ENCODE peak calls at places on chromosomes 11 and 22, in five cellular contexts. One of them, this sample, is unnamed.

GRCh38 chr22:30564045-30564765 is 10.3 kb downstream of the GAL3ST1 start:
- DNase-seq in heart left ventricle: no peak
- DNase-seq in NCI-H1436: no peak
- DNase-seq in stimulated activated CD8-positive, alpha-beta memory T cell treated with anti-CD3 and anti-CD28 coated beads, Interleukin-15, amount 100 ng/mL, for 1 hour: no peak
- DNase-seq in CD8-positive, alpha-beta memory T cell: no peak
- DNase-seq in this sample: no peak

GRCh38 chr22:30689622-30690021 is 5.1 kb upstream of the OSBP2 start:
- DNase-seq in stimulated activated CD8-positive, alpha-beta memory T cell treated with anti-CD3 and anti-CD28 coated beads, Interleukin-15, amount 100 ng/mL, for 1 hour: no peak
- DNase-seq in NCI-H1436: no peak
- DNase-seq in heart left ventricle: no peak
- DNase-seq in CD8-positive, alpha-beta memory T cell: no peak
- DNase-seq in this sample: no peak

GRCh38 chr11:70603756-70604211 is 205.5 kb downstream of the CTTN start:
- DNase-seq in stimulated activated CD8-positive, alpha-beta memory T cell treated with anti-CD3 and anti-CD28 coated beads, Interleukin-15, amount 100 ng/mL, for 1 hour: no peak
- DNase-seq in heart left ventricle: peak
- DNase-seq in CD8-positive, alpha-beta memory T cell: no peak
- DNase-seq in NCI-H1436: no peak
- DNase-seq in this sample: no peak

GRCh38 chr22:25750569-25751173 is 8.7 kb downstream of the MYO18B start:
- DNase-seq in stimulated activated CD8-positive, alpha-beta memory T cell treated with anti-CD3 and anti-CD28 coated beads, Interleukin-15, amount 100 ng/mL, for 1 hour: no peak
- DNase-seq in CD8-positive, alpha-beta memory T cell: no peak
- DNase-seq in NCI-H1436: no peak
- DNase-seq in heart left ventricle: no peak
- DNase-seq in this sample: no peak

GRCh38 chr22:46937185-46937584 is 174.7 kb downstream of the TBC1D22A start:
- DNase-seq in CD8-positive, alpha-beta memory T cell: no peak
- DNase-seq in NCI-H1436: no peak
- DNase-seq in heart left ventricle: no peak
- DNase-seq in stimulated activated CD8-positive, alpha-beta memory T cell treated with anti-CD3 and anti-CD28 coated beads, Interleukin-15, amount 100 ng/mL, for 1 hour: no peak
- DNase-seq in this sample: no peak

GRCh38 chr11:5891216-5891800 is 1.7 kb upstream of the OR52E5 start:
- DNase-seq in stimulated activated CD8-positive, alpha-beta memory T cell treated with anti-CD3 and anti-CD28 coated beads, Interleukin-15, amount 100 ng/mL, for 1 hour: no peak
- DNase-seq in NCI-H1436: no peak
- DNase-seq in CD8-positive, alpha-beta memory T cell: no peak
- DNase-seq in heart left ventricle: no peak
- DNase-seq in this sample: no peak

GRCh38 chr11:44805596-44805995 is 78.8 kb downstream of the TSPAN18 start:
- DNase-seq in NCI-H1436: no peak
- DNase-seq in heart left ventricle: no peak
- DNase-seq in stimulated activated CD8-positive, alpha-beta memory T cell treated with anti-CD3 and anti-CD28 coated beads, Interleukin-15, amount 100 ng/mL, for 1 hour: no peak
- DNase-seq in CD8-positive, alpha-beta memory T cell: no peak
- DNase-seq in this sample: no peak

GRCh38 chr11:100625041-100625440 is 62.0 kb upstream of the ARHGAP42 start:
- DNase-seq in heart left ventricle: no peak
- DNase-seq in CD8-positive, alpha-beta memory T cell: no peak
- DNase-seq in NCI-H1436: no peak
- DNase-seq in stimulated activated CD8-positive, alpha-beta memory T cell treated with anti-CD3 and anti-CD28 coated beads, Interleukin-15, amount 100 ng/mL, for 1 hour: no peak
- DNase-seq in this sample: no peak

GRCh38 chr11:33670250-33671011 is 30.2 kb downstream of the C11orf91 start:
- DNase-seq in stimulated activated CD8-positive, alpha-beta memory T cell treated with anti-CD3 and anti-CD28 coated beads, Interleukin-15, amount 100 ng/mL, for 1 hour: no peak
- DNase-seq in CD8-positive, alpha-beta memory T cell: no peak
- DNase-seq in NCI-H1436: no peak
- DNase-seq in heart left ventricle: no peak
- DNase-seq in this sample: no peak

GRCh38 chr11:28400236-28401100 is 292.3 kb downstream of the METTL15 start:
- DNase-seq in NCI-H1436: no peak
- DNase-seq in heart left ventricle: no peak
- DNase-seq in stimulated activated CD8-positive, alpha-beta memory T cell treated with anti-CD3 and anti-CD28 coated beads, Interleukin-15, amount 100 ng/mL, for 1 hour: no peak
- DNase-seq in CD8-positive, alpha-beta memory T cell: no peak
- DNase-seq in this sample: no peak

GRCh38 chr11:82732734-82733443 is 775 bp downstream of the FAM181B start:
- DNase-seq in CD8-positive, alpha-beta memory T cell: no peak
- DNase-seq in stimulated activated CD8-positive, alpha-beta memory T cell treated with anti-CD3 and anti-CD28 coated beads, Interleukin-15, amount 100 ng/mL, for 1 hour: no peak
- DNase-seq in NCI-H1436: no peak
- DNase-seq in heart left ventricle: no peak
- DNase-seq in this sample: no peak

GRCh38 chr11:99383628-99384300 is 363.0 kb downstream of the CNTN5 start:
- DNase-seq in stimulated activated CD8-positive, alpha-beta memory T cell treated with anti-CD3 and anti-CD28 coated beads, Interleukin-15, amount 100 ng/mL, for 1 hour: no peak
- DNase-seq in NCI-H1436: no peak
- DNase-seq in CD8-positive, alpha-beta memory T cell: no peak
- DNase-seq in heart left ventricle: no peak
- DNase-seq in this sample: no peak

GRCh38 chr11:95790933-95791247 is 592 bp downstream of the CEP57 start:
- DNase-seq in NCI-H1436: peak
- DNase-seq in CD8-positive, alpha-beta memory T cell: peak
- DNase-seq in stimulated activated CD8-positive, alpha-beta memory T cell treated with anti-CD3 and anti-CD28 coated beads, Interleukin-15, amount 100 ng/mL, for 1 hour: peak
- DNase-seq in heart left ventricle: peak
- DNase-seq in this sample: peak

GRCh38 chr11:67062526-67063373 is 6.1 kb downstream of the RHOD start:
- DNase-seq in stimulated activated CD8-positive, alpha-beta memory T cell treated with anti-CD3 and anti-CD28 coated beads, Interleukin-15, amount 100 ng/mL, for 1 hour: no peak
- DNase-seq in NCI-H1436: no peak
- DNase-seq in heart left ventricle: no peak
- DNase-seq in CD8-positive, alpha-beta memory T cell: no peak
- DNase-seq in this sample: no peak

GRCh38 chr11:118343981-118344521 is at the start of gene CD3G:
- DNase-seq in stimulated activated CD8-positive, alpha-beta memory T cell treated with anti-CD3 and anti-CD28 coated beads, Interleukin-15, amount 100 ng/mL, for 1 hour: peak
- DNase-seq in CD8-positive, alpha-beta memory T cell: peak
- DNase-seq in NCI-H1436: no peak
- DNase-seq in heart left ventricle: no peak
- DNase-seq in this sample: peak

GRCh38 chr11:27700351-27701261 is at the start of gene BDNF:
- DNase-seq in heart left ventricle: no peak
- DNase-seq in NCI-H1436: no peak
- DNase-seq in stimulated activated CD8-positive, alpha-beta memory T cell treated with anti-CD3 and anti-CD28 coated beads, Interleukin-15, amount 100 ng/mL, for 1 hour: no peak
- DNase-seq in CD8-positive, alpha-beta memory T cell: no peak
- DNase-seq in this sample: no peak

GRCh38 chr22:22696104-22696503 is 51.7 kb downstream of the GGTLC2 start:
- DNase-seq in CD8-positive, alpha-beta memory T cell: no peak
- DNase-seq in stimulated activated CD8-positive, alpha-beta memory T cell treated with anti-CD3 and anti-CD28 coated beads, Interleukin-15, amount 100 ng/mL, for 1 hour: no peak
- DNase-seq in heart left ventricle: no peak
- DNase-seq in NCI-H1436: no peak
- DNase-seq in this sample: no peak

GRCh38 chr11:93039841-93040240 is 70.4 kb downstream of the MTNR1B start:
- DNase-seq in NCI-H1436: no peak
- DNase-seq in CD8-positive, alpha-beta memory T cell: no peak
- DNase-seq in heart left ventricle: no peak
- DNase-seq in stimulated activated CD8-positive, alpha-beta memory T cell treated with anti-CD3 and anti-CD28 coated beads, Interleukin-15, amount 100 ng/mL, for 1 hour: no peak
- DNase-seq in this sample: no peak

GRCh38 chr11:13698147-13698546 is 29.7 kb downstream of the FAR1 start:
- DNase-seq in heart left ventricle: no peak
- DNase-seq in NCI-H1436: no peak
- DNase-seq in CD8-positive, alpha-beta memory T cell: no peak
- DNase-seq in stimulated activated CD8-positive, alpha-beta memory T cell treated with anti-CD3 and anti-CD28 coated beads, Interleukin-15, amount 100 ng/mL, for 1 hour: no peak
- DNase-seq in this sample: no peak

GRCh38 chr11:113387605-113388211 is at the start of gene ANKK1:
- DNase-seq in CD8-positive, alpha-beta memory T cell: no peak
- DNase-seq in heart left ventricle: no peak
- DNase-seq in stimulated activated CD8-positive, alpha-beta memory T cell treated with anti-CD3 and anti-CD28 coated beads, Interleukin-15, amount 100 ng/mL, for 1 hour: no peak
- DNase-seq in NCI-H1436: no peak
- DNase-seq in this sample: no peak

GRCh38 chr11:134751161-134751560 is 339.1 kb upstream of the B3GAT1 start:
- DNase-seq in heart left ventricle: no peak
- DNase-seq in CD8-positive, alpha-beta memory T cell: no peak
- DNase-seq in NCI-H1436: no peak
- DNase-seq in stimulated activated CD8-positive, alpha-beta memory T cell treated with anti-CD3 and anti-CD28 coated beads, Interleukin-15, amount 100 ng/mL, for 1 hour: no peak
- DNase-seq in this sample: no peak

GRCh38 chr11:134657631-134658030 is 245.6 kb upstream of the B3GAT1 start:
- DNase-seq in stimulated activated CD8-positive, alpha-beta memory T cell treated with anti-CD3 and anti-CD28 coated beads, Interleukin-15, amount 100 ng/mL, for 1 hour: no peak
- DNase-seq in heart left ventricle: no peak
- DNase-seq in CD8-positive, alpha-beta memory T cell: no peak
- DNase-seq in NCI-H1436: no peak
- DNase-seq in this sample: no peak

GRCh38 chr11:73509188-73509587 is 88.7 kb downstream of the FAM168A start:
- DNase-seq in CD8-positive, alpha-beta memory T cell: no peak
- DNase-seq in NCI-H1436: no peak
- DNase-seq in heart left ventricle: no peak
- DNase-seq in stimulated activated CD8-positive, alpha-beta memory T cell treated with anti-CD3 and anti-CD28 coated beads, Interleukin-15, amount 100 ng/mL, for 1 hour: no peak
- DNase-seq in this sample: no peak

GRCh38 chr22:45454260-45454659 is 40.8 kb downstream of the RIBC2 start:
- DNase-seq in heart left ventricle: no peak
- DNase-seq in CD8-positive, alpha-beta memory T cell: no peak
- DNase-seq in stimulated activated CD8-positive, alpha-beta memory T cell treated with anti-CD3 and anti-CD28 coated beads, Interleukin-15, amount 100 ng/mL, for 1 hour: no peak
- DNase-seq in NCI-H1436: no peak
- DNase-seq in this sample: no peak

GRCh38 chr11:109641549-109641948 is 219.6 kb downstream of the C11orf87 start:
- DNase-seq in heart left ventricle: no peak
- DNase-seq in CD8-positive, alpha-beta memory T cell: no peak
- DNase-seq in stimulated activated CD8-positive, alpha-beta memory T cell treated with anti-CD3 and anti-CD28 coated beads, Interleukin-15, amount 100 ng/mL, for 1 hour: no peak
- DNase-seq in NCI-H1436: no peak
- DNase-seq in this sample: no peak

GRCh38 chr11:76579047-76579751 is 91.3 kb downstream of the LRRC32 start:
- DNase-seq in CD8-positive, alpha-beta memory T cell: no peak
- DNase-seq in heart left ventricle: peak
- DNase-seq in NCI-H1436: no peak
- DNase-seq in stimulated activated CD8-positive, alpha-beta memory T cell treated with anti-CD3 and anti-CD28 coated beads, Interleukin-15, amount 100 ng/mL, for 1 hour: no peak
- DNase-seq in this sample: no peak

GRCh38 chr22:27686534-27686933 is 115.0 kb downstream of the MN1 start:
- DNase-seq in heart left ventricle: peak
- DNase-seq in NCI-H1436: no peak
- DNase-seq in CD8-positive, alpha-beta memory T cell: no peak
- DNase-seq in stimulated activated CD8-positive, alpha-beta memory T cell treated with anti-CD3 and anti-CD28 coated beads, Interleukin-15, amount 100 ng/mL, for 1 hour: no peak
- DNase-seq in this sample: no peak

GRCh38 chr11:33635161-33635560 is 65.5 kb downstream of the C11orf91 start:
- DNase-seq in NCI-H1436: no peak
- DNase-seq in stimulated activated CD8-positive, alpha-beta memory T cell treated with anti-CD3 and anti-CD28 coated beads, Interleukin-15, amount 100 ng/mL, for 1 hour: no peak
- DNase-seq in CD8-positive, alpha-beta memory T cell: no peak
- DNase-seq in heart left ventricle: no peak
- DNase-seq in this sample: no peak